ENCODE peak calls at places on chromosomes 1 and 21, in six cellular contexts. Z is sigmoid colon, M is HCT116, J is endothelial cell of umbilical vein, V is uterus, R is ovary. I is an unnamed sample.

GRCh38 chr1:117084231-117084630 is 24.1 kb downstream of the TTF2 start:
- DNase-seq in Z (no peak), M (no peak), J (no peak), V (no peak), R (no peak), I (no peak)

GRCh38 chr1:78019031-78019430 is 14.3 kb downstream of the DNAJB4 start:
- DNase-seq in Z (no peak), M (no peak), J (no peak), V (no peak), R (no peak), I (no peak)

GRCh38 chr1:11466416-11466815 is 12.5 kb upstream of the DISP3 start:
- DNase-seq in Z (no peak), M (no peak), J (no peak), V (no peak), R (no peak), I (no peak)

GRCh38 chr1:10979483-10979920 is 33.0 kb upstream of the TARDBP start:
- DNase-seq in Z (peak), M (no peak), J (peak), V (no peak), R (no peak), I (no peak)

GRCh38 chr1:24233684-24234600 is 46.9 kb upstream of the IFNLR1 start:
- DNase-seq in Z (no peak), M (no peak), J (no peak), V (no peak), R (no peak), I (no peak)

GRCh38 chr21:25375675-25376074 is 231.6 kb downstream of the MRPL39 start:
- DNase-seq in Z (no peak), M (no peak), J (peak), V (no peak), R (no peak), I (no peak)

GRCh38 chr21:14466715-14467114 is 79.4 kb downstream of the SAMSN1 start:
- DNase-seq in Z (no peak), M (no peak), J (no peak), V (no peak), R (no peak), I (no peak)

GRCh38 chr1:160428053-160428452 is 27.7 kb downstream of the VANGL2 start:
- DNase-seq in Z (no peak), M (no peak), J (no peak), V (no peak), R (no peak), I (no peak)

GRCh38 chr21:34147835-34148804 is 74.7 kb downstream of the MRPS6 start:
- DNase-seq in Z (peak), M (no peak), J (peak), V (no peak), R (no peak), I (no peak)

GRCh38 chr1:25623007-25623406 is 6.4 kb downstream of the MAN1C1 start:
- DNase-seq in Z (no peak), M (no peak), J (no peak), V (no peak), R (no peak), I (no peak)

GRCh38 chr1:10939654-10940450 is 72.6 kb upstream of the TARDBP start:
- DNase-seq in Z (no peak), M (no peak), J (no peak), V (no peak), R (no peak), I (no peak)

GRCh38 chr1:148010527-148010926 is 82.3 kb downstream of the GPR89B start:
- DNase-seq in Z (no peak), M (no peak), J (peak), V (no peak), R (no peak), I (no peak)

GRCh38 chr1:83807792-83808191 is 191.1 kb downstream of the TTLL7 start:
- DNase-seq in Z (no peak), M (no peak), J (no peak), V (no peak), R (no peak), I (no peak)

GRCh38 chr1:41672641-41673313 is 188.3 kb upstream of the EDN2 start:
- DNase-seq in Z (no peak), M (no peak), J (no peak), V (no peak), R (no peak), I (no peak)

GRCh38 chr21:44952929-44953627 is 13.2 kb downstream of the SLX9 start:
- DNase-seq in Z (no peak), M (no peak), J (no peak), V (no peak), R (no peak), I (no peak)

GRCh38 chr1:172779501-172779900 is 120.6 kb downstream of the FASLG start:
- DNase-seq in Z (no peak), M (no peak), J (no peak), V (no peak), R (no peak), I (no peak)

GRCh38 chr1:198491596-198491995 is 48.9 kb downstream of the ATP6V1G3 start:
- DNase-seq in Z (no peak), M (no peak), J (peak), V (no peak), R (no peak), I (no peak)

GRCh38 chr1:61851849-61852692 is 109.8 kb downstream of the PATJ start:
- DNase-seq in Z (no peak), M (peak), J (peak), V (no peak), R (no peak), I (peak)

GRCh38 chr1:109299087-109299983 is 7.5 kb downstream of the MYBPHL start:
- DNase-seq in Z (peak), M (no peak), J (no peak), V (no peak), R (no peak), I (no peak)

GRCh38 chr1:228782662-228783414 is 47.6 kb downstream of the RHOU start:
- DNase-seq in Z (no peak), M (no peak), J (no peak), V (no peak), R (no peak), I (peak)

GRCh38 chr1:22218618-22219250 is 75.8 kb upstream of the WNT4 start:
- DNase-seq in Z (peak), M (no peak), J (no peak), V (no peak), R (no peak), I (no peak)

GRCh38 chr1:68047659-68048026 is 2.8 kb downstream of the DIRAS3 start:
- DNase-seq in Z (no peak), M (no peak), J (no peak), V (no peak), R (no peak), I (no peak)

GRCh38 chr1:68046885-68047658 is 3.4 kb downstream of the DIRAS3 start:
- DNase-seq in Z (no peak), M (no peak), J (no peak), V (no peak), R (no peak), I (no peak)

GRCh38 chr1:68046423-68046822 is 4.0 kb downstream of the DIRAS3 start:
- DNase-seq in Z (no peak), M (no peak), J (no peak), V (no peak), R (no peak), I (no peak)

GRCh38 chr1:68051475-68051874 is 1.0 kb upstream of the DIRAS3 start:
- DNase-seq in Z (no peak), M (no peak), J (peak), V (peak), R (peak), I (peak)

GRCh38 chr1:68049941-68050878 is at the start of gene DIRAS3:
- DNase-seq in Z (no peak), M (peak), J (peak), V (peak), R (peak), I (no peak)
- TF ChIP-seq POLR2A in Z (no peak), M (no peak), J (no peak), V (no peak), R (no peak), I (no peak)

GRCh38 chr1:32817159-32817814 is at the start of the genes S100PBP and YARS1:
- DNase-seq in Z (peak), M (peak), J (peak), V (peak), R (peak), I (peak)
- TF ChIP-seq POLR2A in Z (peak), M (no peak), J (no peak), V (peak), R (peak), I (peak)

DNA sequence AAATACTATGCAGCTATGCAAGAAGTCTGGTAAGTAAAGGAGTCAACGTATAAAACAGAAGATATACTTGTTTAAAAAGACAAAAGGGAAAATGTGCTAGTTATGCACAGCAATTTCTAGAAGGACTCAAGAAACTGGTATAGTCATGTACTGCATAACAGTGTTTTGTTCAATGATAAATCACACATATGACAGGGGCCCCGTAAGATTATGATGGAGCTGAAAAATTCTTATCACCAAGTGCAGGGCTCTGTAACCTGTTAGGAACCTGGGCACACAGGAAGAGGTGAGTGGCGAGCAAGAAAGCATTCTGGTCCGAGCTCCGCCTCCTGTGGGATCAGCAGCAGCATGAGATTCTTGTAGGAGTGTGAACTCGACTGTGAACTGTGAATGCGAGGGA is 13.2 kb downstream of the ADAR start:
- DNase-seq in Z (no peak), M (no peak), J (no peak), V (no peak), R (no peak), I (no peak)
- TF ChIP-seq POLR2A in Z (no peak), M (no peak), J (no peak), V (no peak), R (no peak), I (no peak)

GRCh38 chr1:3871451-3871805 is 14.2 kb downstream of the DFFB start:
- DNase-seq in Z (no peak), M (no peak), J (no peak), V (no peak), R (no peak), I (no peak)
- TF ChIP-seq POLR2A in Z (no peak), M (no peak), J (no peak), V (no peak), R (no peak), I (no peak)

DNA sequence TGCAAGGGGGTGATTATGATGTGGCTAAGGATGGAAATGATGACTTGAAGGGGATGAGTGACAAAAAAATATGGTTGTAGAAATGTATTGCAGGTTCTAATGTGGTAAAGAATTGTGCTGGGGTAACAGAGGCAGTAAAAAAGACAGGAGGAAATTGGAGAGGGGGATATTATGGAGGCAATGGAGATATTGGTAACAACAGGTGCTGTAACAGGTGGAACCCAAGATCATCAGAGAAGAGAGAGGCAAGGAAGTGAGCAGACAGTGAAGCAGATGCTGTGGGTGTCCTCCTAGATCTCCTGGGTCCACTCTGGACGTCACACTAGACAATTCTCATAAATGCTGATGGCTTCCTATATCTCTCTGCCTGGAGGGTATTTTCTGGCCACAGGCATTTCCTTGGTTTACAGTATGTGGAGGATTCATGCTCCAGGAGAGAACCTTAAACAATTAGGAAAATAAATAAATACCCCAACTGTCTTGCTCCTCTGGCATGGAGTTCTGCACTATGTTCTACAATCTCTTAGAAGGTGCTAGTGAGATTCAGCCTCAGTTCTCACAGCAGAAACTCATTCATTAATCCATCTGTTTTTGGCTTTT is 620.3 kb upstream of the PLXNA2 start:
- DNase-seq in Z (no peak), M (no peak), J (no peak), V (no peak), R (no peak), I (no peak)
- TF ChIP-seq POLR2A in Z (no peak), M (no peak), J (no peak), V (no peak), R (no peak), I (no peak)

GRCh38 chr1:235650341-235651169 is 971 bp upstream of the GNG4 start:
- DNase-seq in Z (peak), M (no peak), J (no peak), V (no peak), R (peak), I (no peak)
- TF ChIP-seq POLR2A in Z (no peak), M (no peak), J (no peak), V (no peak), R (peak), I (no peak)

I was measured in H54.